ENCODE peak calls at places on chromosomes 2 and 18, in four cellular contexts. P is astrocyte, K is aorta, Q is heart right ventricle. E is an unnamed sample. For H3K36me3 and H3K9me3, the result is how much of the 10 kb centered on the place peaks cover.

GRCh38 chr2:64104944-64105343 is 39.3 kb downstream of the PELI1 start:
- DNase-seq in P (peak), Q (no peak), K (no peak), E (no peak)

GRCh38 chr2:33217431-33217830 is 259.0 kb upstream of the RASGRP3 start:
- DNase-seq in K (no peak), P (no peak), Q (no peak), E (no peak)

GRCh38 chr2:241315879-241316700 is at the start of gene SEPTIN2:
- DNase-seq in Q (peak), K (peak), P (peak), E (no peak)

GRCh38 chr2:217803639-217803932 is 199.2 kb downstream of the TNS1 start:
- DNase-seq in P (no peak), Q (no peak), K (no peak), E (peak)

GRCh38 chr18:76922107-76922506 is 99.8 kb downstream of the ZNF236 start:
- DNase-seq in Q (peak), K (peak), P (peak), E (no peak)

GRCh38 chr2:60586081-60586480 is 32.6 kb upstream of the BCL11A start:
- DNase-seq in K (no peak), Q (no peak), P (no peak), E (no peak)

GRCh38 chr2:23390152-23390551 is 5.2 kb downstream of the KLHL29 start:
- DNase-seq in K (no peak), Q (no peak), P (no peak), E (no peak)

GRCh38 chr2:213188971-213189899 is 37.8 kb upstream of the IKZF2 start:
- DNase-seq in P (peak), K (no peak), Q (no peak), E (no peak)

GRCh38 chr2:66867038-66867380 is 432.1 kb downstream of the MEIS1 start:
- DNase-seq in P (no peak), Q (no peak), K (no peak), E (no peak)

GRCh38 chr2:191190439-191190838 is 39.6 kb upstream of the STAT4 start:
- DNase-seq in P (no peak), Q (no peak), K (no peak), E (no peak)

GRCh38 chr2:127852388-127852787 is 5.6 kb downstream of the POLR2D start:
- DNase-seq in K (no peak), Q (no peak), P (no peak), E (no peak)
- H3K36me3 ChIP-seq in K (under half), Q (under half), P (under half), E (under half)

DNA sequence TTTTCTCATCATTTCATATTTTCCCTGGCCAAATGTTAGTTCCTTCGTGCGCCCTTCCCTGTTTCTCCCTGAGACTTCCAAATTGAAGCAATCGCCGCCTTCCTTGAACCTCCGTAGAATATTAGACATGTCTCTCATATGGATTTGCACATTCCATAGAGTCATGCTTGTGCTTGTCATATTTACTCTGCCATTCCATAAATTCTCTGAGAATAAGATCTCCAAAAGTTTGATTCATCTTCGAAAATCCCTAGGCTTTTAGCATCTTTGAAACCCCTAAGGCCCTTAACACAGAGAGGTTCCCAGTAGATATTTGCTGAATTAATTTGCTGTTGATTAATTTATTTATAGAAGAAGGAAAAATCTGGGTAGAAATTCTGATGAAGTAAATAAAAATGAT is 202.2 kb upstream of the PIK3C3 start:
- DNase-seq in Q (no peak), K (no peak), P (no peak), E (no peak)
- H3K9me3 ChIP-seq in Q (under half), K (under half), P (under half), E (under half)

GRCh38 chr2:149575742-149576141 is 11.8 kb downstream of the MMADHC start:
- DNase-seq in P (no peak), Q (no peak), K (no peak), E (no peak)

GRCh38 chr2:149573760-149574159 is 13.8 kb downstream of the MMADHC start:
- DNase-seq in P (no peak), K (no peak), Q (no peak), E (no peak)

GRCh38 chr2:149572102-149572953 is 15.2 kb downstream of the MMADHC start:
- DNase-seq in P (no peak), Q (no peak), K (no peak), E (no peak)

GRCh38 chr2:149577269-149577668 is 10.3 kb downstream of the MMADHC start:
- DNase-seq in K (no peak), Q (no peak), P (no peak), E (no peak)

GRCh38 chr2:149575277-149575676 is 12.3 kb downstream of the MMADHC start:
- DNase-seq in P (no peak), Q (no peak), K (no peak), E (no peak)
- H3K36me3 ChIP-seq in P (half or more), Q (under half), K (under half), E (under half)

GRCh38 chr2:102271844-102272243 is 39.5 kb upstream of the IL1RL1 start:
- DNase-seq in K (no peak), Q (no peak), P (no peak), E (no peak)
- H3K9me3 ChIP-seq in K (under half), Q (under half), P (under half), E (under half)

DNA sequence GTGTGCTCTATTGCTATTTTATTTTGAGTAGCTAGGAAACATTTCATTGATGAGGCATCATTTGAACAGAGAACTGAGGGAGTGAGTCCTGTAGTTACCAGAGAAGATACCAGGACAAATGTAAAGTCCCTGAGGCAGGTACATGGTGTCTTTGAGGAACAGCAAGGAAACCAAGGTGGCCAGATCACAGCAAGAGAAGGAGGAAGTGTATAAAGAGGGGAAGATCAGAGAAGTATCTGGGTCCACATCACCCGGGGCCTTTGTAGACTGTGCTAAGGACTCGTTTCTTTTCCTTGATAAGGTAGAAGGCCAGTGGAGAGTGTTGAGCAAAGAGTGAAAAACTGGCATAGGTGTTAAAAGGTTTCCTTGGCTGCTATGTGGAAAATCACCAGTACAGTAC is 34.8 kb upstream of the PLB1 start:
- DNase-seq in P (no peak), K (no peak), Q (no peak), E (no peak)
- H3K36me3 ChIP-seq in P (under half), K (under half), Q (under half), E (under half)

GRCh38 chr18:70985948-70986347 is 697.1 kb downstream of the SOCS6 start:
- DNase-seq in K (no peak), Q (no peak), P (no peak), E (no peak)

GRCh38 chr18:70982292-70982691 is 693.4 kb downstream of the SOCS6 start:
- DNase-seq in Q (no peak), P (no peak), K (no peak), E (no peak)

GRCh38 chr18:70981400-70982140 is 692.7 kb downstream of the SOCS6 start:
- DNase-seq in P (no peak), Q (no peak), K (no peak), E (no peak)
- H3K9me3 ChIP-seq in P (under half), Q (under half), K (under half), E (under half)

DNA sequence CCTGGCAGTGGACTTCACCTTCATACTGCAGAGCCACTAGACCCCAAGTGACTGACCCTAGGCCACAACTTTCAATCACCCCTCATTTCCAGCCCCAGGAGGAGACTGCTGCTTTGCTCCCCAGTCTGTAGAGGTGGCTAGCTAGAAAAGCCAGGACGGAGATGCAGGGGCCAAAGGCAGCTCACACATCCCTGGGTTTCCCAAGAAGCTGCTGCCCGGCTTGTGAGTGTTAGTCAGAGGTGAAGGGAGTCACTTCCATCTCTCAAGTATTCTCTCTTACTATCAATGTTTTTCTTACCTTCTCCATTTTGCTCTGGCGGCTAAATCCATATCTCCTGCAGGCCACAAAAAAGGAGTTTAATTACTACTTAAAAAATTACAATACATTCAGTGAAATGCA is 36.2 kb downstream of the CCDC93 start:
- DNase-seq in K (no peak), Q (no peak), P (no peak), E (no peak)
- H3K36me3 ChIP-seq in K (under half), Q (under half), P (under half), E (under half)

DNA sequence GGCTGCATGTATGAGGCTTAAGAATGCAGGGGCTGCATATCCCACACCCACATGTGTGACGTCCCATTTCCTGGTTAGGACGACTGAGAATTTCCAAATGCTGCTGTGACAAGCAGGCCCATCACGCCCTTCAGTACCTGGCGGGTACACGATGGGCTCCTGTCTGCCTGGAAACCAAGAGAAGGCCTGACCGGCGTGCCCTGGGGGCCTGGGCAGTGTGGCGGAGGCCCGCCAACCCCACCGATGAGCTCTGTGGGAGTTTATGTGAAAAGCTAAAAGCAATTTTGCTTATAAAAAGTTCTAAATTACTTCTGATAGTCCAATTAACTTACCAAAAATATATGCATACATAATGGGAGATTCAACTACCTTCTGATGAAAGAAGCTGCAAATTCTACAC is 837.3 kb downstream of the GALR1 start:
- DNase-seq in P (no peak), K (no peak), Q (no peak), E (no peak)
- H3K9me3 ChIP-seq in P (under half), K (under half), Q (under half), E (under half)

DNA sequence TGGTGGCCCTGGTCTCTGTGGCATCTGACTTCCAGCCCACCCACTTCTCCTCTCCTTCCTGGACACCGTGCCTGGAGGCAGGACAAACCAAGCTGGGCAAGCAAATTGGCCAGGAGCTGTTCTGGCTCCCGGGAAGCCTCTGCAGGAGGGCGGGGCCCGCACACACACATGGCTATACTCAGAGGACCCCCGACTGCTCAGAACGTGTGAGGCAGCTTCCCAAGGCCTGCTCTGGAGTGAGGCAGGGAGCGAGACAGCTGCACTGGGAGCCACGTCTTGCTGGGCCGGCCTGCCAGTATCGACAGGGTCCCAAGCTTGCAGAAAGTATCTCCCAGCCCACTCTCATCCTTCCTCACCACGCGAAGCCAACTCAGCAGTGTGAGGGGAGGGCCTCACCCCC is 257.3 kb downstream of the TWIST2 start:
- DNase-seq in P (no peak), K (no peak), Q (no peak), E (no peak)
- H3K36me3 ChIP-seq in P (under half), K (under half), Q (under half), E (under half)

E was measured in ovary.